ENCODE peak calls at places on chromosomes 4 and X, in ten cellular contexts. X is tibial nerve, V is adrenal gland, W is MCF 10A, U is bronchial epithelial cell, I is tibial artery, A is cardiac fibroblast, S is breast epithelium, F is suprapubic skin, Z is nephron progenitor cell. N is an unnamed sample.

GRCh38 chr4:5788144-5788543 is 77.1 kb downstream of the EVC start:
- DNase-seq in I (peak), A (no peak), S (no peak), X (no peak), Z (no peak), V (no peak), U (no peak), W (no peak), F (peak), N (no peak)

GRCh38 chr4:111923786-111924185 is 221.5 kb upstream of the FAM241A start:
- DNase-seq in V (no peak), X (no peak), S (no peak), A (peak), I (no peak), U (peak), W (no peak), F (no peak), Z (no peak), N (no peak)

GRCh38 chrX:153967536-153968214 is 3.9 kb downstream of the HCFC1 start:
- DNase-seq in Z (no peak), A (no peak), F (no peak), X (no peak), I (no peak), S (no peak), V (no peak), W (no peak), U (no peak), N (no peak)

GRCh38 chr4:30256105-30256828 is 463.9 kb upstream of the PCDH7 start:
- DNase-seq in A (no peak), W (peak), V (no peak), F (no peak), I (no peak), U (peak), S (no peak), Z (no peak), X (no peak), N (no peak)

GRCh38 chrX:11386001-11386523 is 92.8 kb downstream of the AMELX start:
- DNase-seq in A (peak), W (peak), V (no peak), I (peak), Z (no peak), X (no peak), F (no peak), U (peak), S (no peak), N (no peak)

GRCh38 chr4:89949782-89950387 is 55.2 kb downstream of the MMRN1 start:
- DNase-seq in V (no peak), I (no peak), Z (no peak), U (peak), W (peak), X (no peak), S (no peak), F (no peak), A (no peak), N (no peak)

GRCh38 chr4:26058537-26058936 is 144.5 kb downstream of the SMIM20 start:
- DNase-seq in S (no peak), A (no peak), W (peak), V (no peak), Z (no peak), U (peak), X (no peak), F (no peak), I (no peak), N (no peak)

GRCh38 chrX:30488092-30488491 is 89.5 kb downstream of the TASL start:
- DNase-seq in W (peak), Z (no peak), A (peak), F (no peak), X (no peak), V (no peak), S (no peak), I (no peak), U (no peak), N (no peak)

GRCh38 chr4:88619973-88620372 is 27.7 kb downstream of the HERC3 start:
- DNase-seq in I (no peak), Z (no peak), V (no peak), W (no peak), U (no peak), F (no peak), S (no peak), X (no peak), A (peak), N (no peak)

GRCh38 chr4:157994863-157995262 is 178.0 kb downstream of the GASK1B start:
- DNase-seq in U (peak), A (peak), S (no peak), X (no peak), F (no peak), Z (no peak), V (no peak), W (no peak), I (no peak), N (no peak)

GRCh38 chr4:101074326-101074725 is 273.0 kb downstream of the PPP3CA start:
- DNase-seq in Z (no peak), W (no peak), V (no peak), S (no peak), X (no peak), U (no peak), I (no peak), F (no peak), A (no peak), N (no peak)

GRCh38 chr4:186472948-186473347 is 82.4 kb downstream of the MTNR1A start:
- DNase-seq in W (peak), S (no peak), I (no peak), V (no peak), U (peak), X (no peak), F (no peak), A (peak), Z (peak), N (peak)

GRCh38 chr4:122360754-122361153 is 18.1 kb upstream of the ADAD1 start:
- DNase-seq in Z (no peak), V (no peak), I (no peak), U (no peak), X (no peak), S (no peak), A (no peak), F (no peak), W (no peak), N (no peak)

GRCh38 chr4:158169931-158170690 is 2.7 kb downstream of the GASK1B start:
- DNase-seq in S (no peak), X (no peak), V (no peak), F (no peak), U (no peak), W (no peak), A (peak), Z (no peak), I (no peak), N (no peak)

GRCh38 chr4:24564488-24564887 is 19.9 kb downstream of the DHX15 start:
- DNase-seq in Z (no peak), X (no peak), I (no peak), V (no peak), S (no peak), W (no peak), U (no peak), A (peak), F (no peak), N (no peak)

GRCh38 chr4:158722291-158722916 is 792 bp downstream of the PPID start:
- DNase-seq in A (peak), W (peak), F (no peak), X (no peak), V (peak), S (no peak), Z (peak), I (no peak), U (peak), N (no peak)

GRCh38 chr4:13626492-13627184 is 887 bp downstream of the BOD1L1 start:
- DNase-seq in S (no peak), F (no peak), Z (no peak), X (no peak), W (peak), V (no peak), I (no peak), A (peak), U (peak), N (no peak)

GRCh38 chrX:69232945-69233344 is 67.7 kb upstream of the PJA1 start:
- DNase-seq in F (no peak), Z (no peak), S (no peak), U (peak), V (no peak), I (no peak), W (peak), A (no peak), X (no peak), N (no peak)

GRCh38 chr4:21697583-21697982 is 251.0 kb downstream of the KCNIP4 start:
- DNase-seq in S (no peak), W (peak), F (no peak), Z (peak), U (peak), V (peak), A (peak), I (no peak), X (no peak), N (no peak)

GRCh38 chr4:113445286-113445685 is 316.3 kb downstream of the CAMK2D start:
- DNase-seq in U (peak), X (peak), I (peak), Z (no peak), S (no peak), W (peak), F (no peak), V (peak), A (peak), N (no peak)

GRCh38 chr4:54929459-54929858 is 195.9 kb downstream of the KDR start:
- DNase-seq in Z (no peak), W (no peak), U (no peak), F (no peak), S (no peak), A (peak), X (no peak), V (no peak), I (no peak), N (no peak)

GRCh38 chrX:38437093-38437492 is 84.7 kb downstream of the OTC start:
- DNase-seq in F (no peak), W (peak), A (peak), U (peak), I (no peak), Z (no peak), S (no peak), X (no peak), V (no peak), N (no peak)

GRCh38 chr4:71941001-71941400 is 90.8 kb upstream of the NPFFR2 start:
- DNase-seq in F (no peak), I (no peak), A (peak), X (no peak), Z (peak), U (peak), S (no peak), V (no peak), W (peak), N (no peak)

GRCh38 chrX:86981326-86981890 is 536.2 kb upstream of the KLHL4 start:
- DNase-seq in F (no peak), S (no peak), I (no peak), V (no peak), W (no peak), A (no peak), X (no peak), U (no peak), Z (no peak), N (no peak)

GRCh38 chr4:118329849-118330248 is 23.0 kb downstream of the PRSS12 start:
- DNase-seq in S (no peak), F (no peak), V (no peak), X (no peak), I (no peak), Z (no peak), W (no peak), U (peak), A (no peak), N (no peak)

GRCh38 chrX:41481264-41482109 is 34.3 kb downstream of the NYX start:
- DNase-seq in F (no peak), V (no peak), Z (no peak), U (peak), S (no peak), W (peak), A (peak), I (no peak), X (no peak), N (no peak)

GRCh38 chr4:183729430-183730328 is 70.6 kb downstream of the TRAPPC11 start:
- DNase-seq in U (peak), V (peak), X (no peak), I (no peak), Z (no peak), W (peak), F (no peak), A (peak), S (no peak), N (no peak)

GRCh38 chr4:138949866-138950265 is 65.7 kb upstream of the NOCT start:
- DNase-seq in F (no peak), X (no peak), Z (no peak), W (no peak), I (no peak), A (no peak), V (no peak), U (no peak), S (no peak), N (no peak)

GRCh38 chrX:38656350-38656915 is 95.1 kb downstream of the TSPAN7 start:
- DNase-seq in F (no peak), Z (no peak), W (no peak), A (no peak), I (no peak), V (no peak), S (no peak), U (no peak), X (no peak), N (no peak)

GRCh38 chr4:184462724-184463123 is 11.6 kb downstream of the IRF2 start:
- DNase-seq in Z (no peak), F (no peak), V (no peak), U (no peak), I (no peak), S (no peak), W (no peak), X (no peak), A (no peak), N (no peak)

GRCh38 chr4:54976682-54977081 is 148.7 kb downstream of the KDR start:
- DNase-seq in F (no peak), V (no peak), U (no peak), A (no peak), I (no peak), X (no peak), Z (no peak), S (no peak), W (no peak), N (no peak)

GRCh38 chr4:155336242-155336641 is 40.5 kb downstream of the MAP9 start:
- DNase-seq in Z (no peak), X (no peak), F (no peak), W (no peak), S (no peak), U (no peak), V (no peak), I (no peak), A (no peak), N (no peak)

DNA sequence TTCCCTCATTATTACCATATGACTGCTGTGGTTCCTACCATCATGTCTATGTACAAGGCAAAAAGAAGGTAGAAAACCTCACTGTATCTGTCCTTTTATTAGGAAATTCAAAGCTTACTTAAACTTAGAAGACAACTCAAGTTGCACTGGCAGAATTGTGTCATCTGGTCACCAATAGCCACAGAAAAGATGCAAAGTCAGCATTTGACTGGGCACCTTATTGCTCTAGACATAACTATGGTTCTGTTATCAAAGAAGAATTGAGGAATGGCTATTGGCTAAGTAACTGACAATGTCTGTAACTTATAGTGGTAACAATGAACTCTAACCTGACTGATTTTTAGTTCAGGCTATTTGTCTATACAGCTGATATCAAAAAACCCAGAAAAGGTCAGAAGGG is 45.3 kb downstream of the MAP9 start:
- DNase-seq in F (no peak), I (no peak), A (no peak), S (no peak), X (no peak), W (no peak), Z (no peak), U (no peak), V (no peak), N (no peak)
- TF ChIP-seq CTCF in F (no peak), I (no peak), A (no peak), S (no peak), X (no peak), W (no peak), Z (no peak), U (no peak), V (no peak), N (no peak)

GRCh38 chr4:81688085-81688484 is 216.4 kb upstream of the RASGEF1B start:
- DNase-seq in W (peak), V (no peak), A (peak), U (peak), Z (no peak), F (no peak), X (no peak), S (no peak), I (no peak), N (no peak)
- TF ChIP-seq CTCF in W (no peak), V (no peak), A (no peak), U (peak), Z (no peak), F (no peak), X (no peak), S (no peak), I (no peak), N (no peak)

GRCh38 chrX:13254076-13254785 is 65.6 kb downstream of the ATXN3L start:
- DNase-seq in V (no peak), X (no peak), S (no peak), F (no peak), U (peak), W (peak), I (no peak), Z (no peak), A (peak), N (no peak)
- TF ChIP-seq CTCF in V (no peak), X (no peak), S (no peak), F (no peak), U (no peak), W (no peak), I (no peak), Z (no peak), A (no peak), N (no peak)

GRCh38 chr4:169005453-169006099 is 4.5 kb downstream of the CBR4 start:
- DNase-seq in X (no peak), U (no peak), V (no peak), S (no peak), W (no peak), F (no peak), I (no peak), A (peak), Z (no peak), N (no peak)
- TF ChIP-seq CTCF in X (peak), U (no peak), V (peak), S (peak), W (peak), F (no peak), I (no peak), A (peak), Z (peak), N (peak)

DNA sequence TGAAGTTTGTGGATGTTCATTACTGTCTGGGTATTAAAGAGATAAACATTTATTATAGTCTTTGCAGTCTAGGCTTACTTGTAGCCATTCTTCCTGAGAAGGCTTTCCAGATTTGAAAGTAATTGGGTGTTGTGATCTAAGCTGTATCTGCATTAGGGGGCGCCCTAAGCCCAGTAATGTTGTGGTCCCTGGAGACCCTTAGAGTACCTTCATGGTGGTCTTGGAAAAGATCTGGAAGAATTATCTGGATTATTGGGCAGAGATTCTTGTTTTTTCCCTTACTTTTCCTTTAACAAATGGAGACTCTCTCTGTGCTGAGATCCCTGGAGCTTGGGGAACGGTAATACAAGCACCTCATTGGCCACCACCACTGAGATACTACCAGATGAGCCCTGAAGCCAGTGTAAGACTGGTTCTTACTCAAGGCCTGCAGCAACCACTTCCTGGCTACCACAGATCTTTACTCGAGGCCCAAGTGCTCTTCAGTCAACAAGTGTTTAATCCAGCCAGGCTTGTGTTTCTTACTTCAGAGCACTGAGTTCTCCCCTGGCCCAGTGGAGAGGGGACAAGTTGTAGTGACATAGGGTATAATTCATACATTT is 63.1 kb downstream of the RTL3 start:
- DNase-seq in S (no peak), U (no peak), W (peak), Z (peak), X (no peak), I (no peak), V (no peak), F (no peak), A (peak), N (no peak)
- TF ChIP-seq CTCF in S (no peak), U (no peak), W (no peak), Z (peak), X (no peak), I (peak), V (no peak), F (no peak), A (peak), N (no peak)